ENCODE peak calls at places on chromosomes 12 and 14, in six cellular contexts. D is amniotic stem cell; S is Kasumi-1; L is B cell; Z is astrocyte of the spinal cord; T is stimulated activated CD4-positive, alpha-beta T cell treated with anti-CD3 and anti-CD28 coated beads, Interleukin-4, amount 100 ng/mL, for 24 hours. B is an unnamed sample.

GRCh38 chr12:57169046-57169795 is 21.8 kb upstream of the LRP1-AS start:
- DNase-seq in D (no peak), S (no peak), L (no peak), Z (no peak), T (no peak), B (no peak)

GRCh38 chr12:67774983-67775587 is 126.5 kb downstream of the DYRK2 start:
- DNase-seq in D (no peak), S (no peak), L (no peak), Z (no peak), T (no peak), B (no peak)

GRCh38 chr14:35044939-35045797 is 904 bp upstream of the FAM177A1 start:
- DNase-seq in D (no peak), S (no peak), L (no peak), Z (no peak), T (no peak), B (no peak)

GRCh38 chr12:92574046-92574783 is 128.6 kb upstream of the PLEKHG7 start:
- DNase-seq in D (no peak), S (peak), L (no peak), Z (peak), T (no peak), B (no peak)

GRCh38 chr12:67633708-67634107 is 14.8 kb upstream of the DYRK2 start:
- DNase-seq in D (no peak), S (peak), L (no peak), Z (no peak), T (no peak), B (no peak)

GRCh38 chr12:47863467-47863866 is 41.3 kb downstream of the VDR start:
- DNase-seq in D (no peak), S (no peak), L (no peak), Z (no peak), T (no peak), B (no peak)

GRCh38 chr12:11798856-11799530 is 149.5 kb downstream of the ETV6 start:
- DNase-seq in D (no peak), S (peak), L (no peak), Z (peak), T (no peak), B (no peak)

GRCh38 chr12:51924551-51925399 is 17.5 kb downstream of the ACVRL1 start:
- DNase-seq in D (no peak), S (no peak), L (no peak), Z (no peak), T (no peak), B (no peak)

GRCh38 chr12:122013792-122014590 is 7.7 kb upstream of the BCL7A start:
- DNase-seq in D (no peak), S (no peak), L (no peak), Z (no peak), T (no peak), B (no peak)

GRCh38 chr12:111557271-111558106 is 41.6 kb downstream of the ATXN2 start:
- DNase-seq in D (no peak), S (no peak), L (no peak), Z (peak), T (no peak), B (no peak)

GRCh38 chr12:85866929-85867776 is 6.9 kb upstream of the NTS start:
- DNase-seq in D (peak), S (peak), L (no peak), Z (peak), T (no peak), B (peak)

GRCh38 chr12:76413121-76413520 is 64.9 kb upstream of the BBS10 start:
- DNase-seq in D (no peak), S (no peak), L (no peak), Z (no peak), T (no peak), B (no peak)

GRCh38 chr12:90020006-90020405 is 311.4 kb upstream of the ATP2B1 start:
- DNase-seq in D (no peak), S (no peak), L (no peak), Z (no peak), T (no peak), B (no peak)

GRCh38 chr12:120720234-120720968 is 5.2 kb upstream of the ACADS start:
- DNase-seq in D (no peak), S (peak), L (no peak), Z (peak), T (no peak), B (no peak)

GRCh38 chr14:39015964-39016577 is 87.0 kb downstream of the SEC23A start:
- DNase-seq in D (no peak), S (no peak), L (no peak), Z (no peak), T (no peak), B (no peak)

GRCh38 chr12:108561852-108562347 is 496 bp upstream of the ISCU start:
- DNase-seq in D (no peak), S (no peak), L (no peak), Z (no peak), T (no peak), B (no peak)

GRCh38 chr12:12736759-12737676 is 19.9 kb downstream of the CDKN1B start:
- DNase-seq in D (no peak), S (peak), L (peak), Z (peak), T (peak), B (no peak)

GRCh38 chr12:124211753-124212152 is 83.1 kb upstream of the RFLNA start:
- DNase-seq in D (no peak), S (no peak), L (no peak), Z (no peak), T (no peak), B (no peak)

GRCh38 chr14:78164226-78164853 is 5.8 kb upstream of the NRXN3 start:
- DNase-seq in D (no peak), S (peak), L (no peak), Z (no peak), T (no peak), B (no peak)

B was measured in mucosa of gallbladder.